ENCODE peak calls at places on chromosomes 2 and 18, in ten cellular contexts. K is ELF-1, M is SJSA1, C is activated gamma-delta T cell, F is GM06990, X is NAMALWA, N is sciatic nerve, B is anterior cingulate cortex, P is dorsolateral prefrontal cortex, V is iris pigment epithelial cell. O is an unnamed sample.

GRCh38 chr18:72460210-72460680 is 83.9 kb downstream of the CBLN2 start:
- DNase-seq in K (no peak), M (no peak), C (no peak), F (no peak), X (no peak), N (no peak), B (no peak), P (no peak), V (peak; percentile 21), O (no peak)

GRCh38 chr2:102703748-102704147 is 58.1 kb upstream of the TMEM182 start:
- DNase-seq in K (peak; percentile 7), M (no peak), C (no peak), F (no peak), X (peak; percentile 28), N (no peak), B (no peak), P (no peak), V (peak; percentile 19), O (peak; percentile 49)

GRCh38 chr18:58362829-58363231 is 266.1 kb downstream of the ALPK2 start:
- DNase-seq in K (no peak), M (no peak), C (no peak), F (no peak), X (no peak), N (no peak), B (no peak), P (no peak), V (peak; percentile 23), O (no peak)

GRCh38 chr2:23649819-23650218 is 264.8 kb downstream of the KLHL29 start:
- DNase-seq in K (no peak), M (no peak), C (no peak), F (no peak), X (no peak), N (no peak), B (no peak), P (no peak), V (peak; percentile 51), O (no peak)

GRCh38 chr18:70454705-70455322 is 166.0 kb downstream of the SOCS6 start:
- DNase-seq in K (peak; percentile 39), M (no peak), C (no peak), F (no peak), X (peak; percentile 75), N (no peak), B (no peak), P (no peak), V (peak; percentile 72), O (peak; percentile 80)

GRCh38 chr2:111694690-111695089 is 189.3 kb downstream of the ANAPC1 start:
- DNase-seq in K (no peak), M (no peak), C (no peak), F (no peak), X (no peak), N (peak; percentile 74), B (no peak), P (no peak), V (peak; percentile 66), O (no peak)

GRCh38 chr18:9897129-9897528 is 11.4 kb downstream of the TXNDC2 start:
- DNase-seq in K (no peak), M (no peak), C (no peak), F (no peak), X (no peak), N (no peak), B (no peak), P (no peak), V (no peak), O (no peak)

GRCh38 chr2:193836424-193836823 is 1641.7 kb upstream of the TMEFF2 start:
- DNase-seq in K (peak; percentile 19), M (no peak), C (no peak), F (no peak), X (no peak), N (no peak), B (no peak), P (no peak), V (no peak), O (no peak)

GRCh38 chr2:232333361-232334135 is 45.0 kb upstream of the ALPP start:
- DNase-seq in K (peak; percentile 50), M (peak; percentile 47), C (no peak), F (no peak), X (peak; percentile 54), N (peak; percentile 56), B (no peak), P (peak; percentile 43), V (no peak), O (peak; percentile 62)

GRCh38 chr2:166573393-166573792 is 79.3 kb upstream of the SCN7A start:
- DNase-seq in K (peak; percentile 25), M (no peak), C (no peak), F (no peak), X (no peak), N (no peak), B (no peak), P (no peak), V (peak; percentile 52), O (no peak)

GRCh38 chr2:195818521-195818920 is 161.5 kb downstream of the SLC39A10 start:
- DNase-seq in K (no peak), M (no peak), C (no peak), F (no peak), X (no peak), N (no peak), B (no peak), P (no peak), V (peak; percentile 85), O (no peak)

GRCh38 chr2:144671695-144672094 is 151.8 kb upstream of the ZEB2 start:
- DNase-seq in K (no peak), M (no peak), C (no peak), F (no peak), X (no peak), N (no peak), B (no peak), P (no peak), V (peak; percentile 47), O (peak; percentile 56)

O was measured in NB4.